ENCODE peak calls at places on chromosomes 12 and 14, in four cellular contexts. One of them, this sample, is unnamed.

GRCh38 chr14:100906420-100906819 is 2.9 kb upstream of the RTL1 start:
- DNase-seq in T-cell: no peak
- DNase-seq in hippocampal formation: no peak
- DNase-seq in pancreas: no peak
- DNase-seq in this sample: no peak

GRCh38 chr14:61749867-61750266 is 12.4 kb upstream of the SNAPC1 start:
- DNase-seq in T-cell: no peak
- DNase-seq in hippocampal formation: no peak
- DNase-seq in pancreas: no peak
- DNase-seq in this sample: no peak

GRCh38 chr12:12720637-12721250 is 3.6 kb downstream of the CDKN1B start:
- DNase-seq in T-cell: no peak
- DNase-seq in hippocampal formation: no peak
- DNase-seq in pancreas: no peak
- DNase-seq in this sample: no peak

GRCh38 chr14:58912799-58913432 is 275.2 kb downstream of the DACT1 start:
- DNase-seq in T-cell: no peak
- DNase-seq in hippocampal formation: no peak
- DNase-seq in pancreas: no peak
- DNase-seq in this sample: no peak

GRCh38 chr12:104381721-104382480 is 74.8 kb upstream of the CHST11 start:
- DNase-seq in T-cell: peak
- DNase-seq in hippocampal formation: peak
- DNase-seq in pancreas: peak
- DNase-seq in this sample: peak

GRCh38 chr14:79712302-79712950 is 498.9 kb downstream of the DIO2 start:
- DNase-seq in T-cell: no peak
- DNase-seq in hippocampal formation: no peak
- DNase-seq in pancreas: no peak
- DNase-seq in this sample: no peak

GRCh38 chr12:50243507-50243906 is 39.8 kb downstream of the LIMA1 start:
- DNase-seq in T-cell: no peak
- DNase-seq in hippocampal formation: no peak
- DNase-seq in pancreas: no peak
- DNase-seq in this sample: no peak

GRCh38 chr14:68283378-68284123 is 464.0 kb downstream of the RAD51B start:
- DNase-seq in T-cell: peak
- DNase-seq in hippocampal formation: no peak
- DNase-seq in pancreas: no peak
- DNase-seq in this sample: no peak

GRCh38 chr12:120538281-120539156 is 4.4 kb downstream of the RNF10 start:
- DNase-seq in T-cell: no peak
- DNase-seq in hippocampal formation: no peak
- DNase-seq in pancreas: peak
- DNase-seq in this sample: peak

GRCh38 chr14:77511486-77512162 is 13.0 kb upstream of the ISM2 start:
- DNase-seq in T-cell: no peak
- DNase-seq in hippocampal formation: no peak
- DNase-seq in pancreas: no peak
- DNase-seq in this sample: no peak

GRCh38 chr14:64253672-64254071 is 40.5 kb downstream of the ESR2 start:
- DNase-seq in T-cell: no peak
- DNase-seq in hippocampal formation: no peak
- DNase-seq in pancreas: no peak
- DNase-seq in this sample: no peak